ENCODE peak calls at places on chromosomes 7 and 10, in six cellular contexts. N is left ventricle myocardium inferior, A is brain microvascular endothelial cell, I is prostate gland, M is neural crest cell, Q is psoas muscle. K is an unnamed sample.

GRCh38 chr7:123727071-123727837 is 21.5 kb downstream of the WASL start:
- DNase-seq in M (no peak), N (no peak), Q (no peak), A (peak), I (no peak), K (peak)

GRCh38 chr10:79979973-79980687 is 31.2 kb upstream of the SFTPD start:
- DNase-seq in I (no peak), A (no peak), N (no peak), Q (no peak), M (no peak), K (no peak)

GRCh38 chr10:22103701-22104100 is 100.2 kb upstream of the DNAJC1 start:
- DNase-seq in I (no peak), A (no peak), N (no peak), Q (no peak), M (no peak), K (no peak)

GRCh38 chr10:132185601-132186487 is 904 bp upstream of the DPYSL4 start:
- DNase-seq in I (peak), A (no peak), N (peak), M (no peak), Q (no peak), K (no peak)

GRCh38 chr10:99347672-99348071 is 18.5 kb downstream of the CNNM1 start:
- DNase-seq in N (no peak), A (no peak), I (no peak), M (no peak), Q (no peak), K (no peak)

GRCh38 chr10:34530778-34531177 is 284.3 kb downstream of the PARD3 start:
- DNase-seq in I (no peak), A (no peak), M (no peak), N (no peak), Q (no peak), K (no peak)

GRCh38 chr10:48444861-48445841 is 138.7 kb downstream of the MAPK8 start:
- DNase-seq in Q (no peak), N (no peak), A (no peak), M (no peak), I (no peak), K (peak)

GRCh38 chr7:87875151-87876039 is 765 bp downstream of the SLC25A40 start:
- DNase-seq in N (peak), Q (no peak), I (peak), A (no peak), M (peak), K (no peak)

GRCh38 chr10:93309062-93309461 is 173.1 kb downstream of the MYOF start:
- DNase-seq in Q (no peak), A (peak), M (no peak), N (no peak), I (no peak), K (peak)

GRCh38 chr10:11547111-11547625 is 64.3 kb downstream of the USP6NL start:
- DNase-seq in I (no peak), Q (no peak), A (peak), M (no peak), N (no peak), K (peak)

GRCh38 chr10:43970747-43971146 is 322.1 kb upstream of the ZNF32 start:
- DNase-seq in A (no peak), Q (no peak), M (no peak), I (no peak), N (no peak), K (no peak)

GRCh38 chr7:116165717-116166116 is 44.6 kb upstream of the TES start:
- DNase-seq in I (no peak), M (no peak), A (no peak), N (no peak), Q (no peak), K (no peak)

GRCh38 chr10:62894156-62894555 is 78.0 kb upstream of the EGR2 start:
- DNase-seq in I (no peak), M (no peak), Q (no peak), N (no peak), A (no peak), K (no peak)

GRCh38 chr10:75512534-75512933 is 81.1 kb downstream of the LRMDA start:
- DNase-seq in I (peak), A (no peak), N (no peak), M (no peak), Q (no peak), K (no peak)

GRCh38 chr7:80918909-80919721 is at the start of gene SEMA3C:
- DNase-seq in N (peak), M (peak), I (peak), A (peak), Q (peak), K (peak)

GRCh38 chr7:37987732-37988131 is 67.3 kb downstream of the EPDR1 start:
- DNase-seq in Q (no peak), M (no peak), I (peak), N (no peak), A (no peak), K (no peak)

GRCh38 chr7:47710201-47710935 is 128.5 kb upstream of the TNS3 start:
- DNase-seq in N (no peak), Q (no peak), M (no peak), I (no peak), A (no peak), K (no peak)

GRCh38 chr7:70530191-70530590 is 601.8 kb upstream of the GALNT17 start:
- DNase-seq in M (no peak), N (no peak), A (no peak), I (no peak), Q (no peak), K (no peak)

GRCh38 chr10:30028006-30028441 is 31.4 kb downstream of the JCAD start:
- DNase-seq in A (no peak), N (peak), Q (no peak), I (peak), M (no peak), K (no peak)

GRCh38 chr10:112202561-112203241 is 19.1 kb upstream of the GPAM start:
- DNase-seq in M (no peak), N (no peak), A (peak), I (no peak), Q (no peak), K (peak)

GRCh38 chr7:106775552-106775936 is 89.5 kb upstream of the PIK3CG start:
- DNase-seq in I (no peak), N (no peak), M (no peak), Q (no peak), A (peak), K (peak)

GRCh38 chr7:30162622-30163124 is 27.9 kb downstream of the MTURN start:
- DNase-seq in N (no peak), Q (no peak), M (no peak), I (no peak), A (peak), K (peak)

GRCh38 chr10:112546474-112546873 is 99.5 kb downstream of the VTI1A start:
- DNase-seq in N (no peak), I (no peak), Q (no peak), M (no peak), A (no peak), K (no peak)

GRCh38 chr7:3028767-3029111 is 14.9 kb downstream of the CARD11 start:
- DNase-seq in A (no peak), M (no peak), Q (no peak), I (no peak), N (no peak), K (no peak)

GRCh38 chr10:131514454-131514853 is 202.9 kb upstream of the TCERG1L start:
- DNase-seq in Q (no peak), M (no peak), I (no peak), A (no peak), N (no peak), K (no peak)

GRCh38 chr7:125814030-125814535 is 884.5 kb upstream of the POT1 start:
- DNase-seq in I (no peak), M (no peak), Q (no peak), N (no peak), A (peak), K (no peak)

GRCh38 chr7:20651960-20652544 is 36.6 kb downstream of the ABCB5 start:
- DNase-seq in I (no peak), Q (no peak), N (no peak), M (no peak), A (peak), K (no peak)

GRCh38 chr7:124701955-124702354 is 63.6 kb downstream of the GPR37 start:
- DNase-seq in Q (no peak), M (no peak), A (no peak), I (no peak), N (no peak), K (no peak)

GRCh38 chr10:105950410-105950809 is 1214.1 kb downstream of the SORCS1 start:
- DNase-seq in I (peak), A (peak), N (peak), Q (peak), M (peak), K (peak)

GRCh38 chr10:75959209-75959608 is 527.8 kb downstream of the LRMDA start:
- DNase-seq in A (peak), M (no peak), Q (no peak), N (no peak), I (no peak), K (peak)

GRCh38 chr10:70272925-70273316 is 10.9 kb downstream of the NPFFR1 start:
- DNase-seq in I (no peak), Q (no peak), A (no peak), M (no peak), N (no peak), K (no peak)

GRCh38 chr10:119526606-119527592 is 15.6 kb downstream of the RGS10 start:
- DNase-seq in A (no peak), I (no peak), Q (no peak), M (no peak), N (no peak), K (no peak)
- TF ChIP-seq CTCF in A (peak), I (no peak), Q (no peak), M (peak), N (peak), K (peak)

GRCh38 chr7:8277394-8277982 is 15.5 kb upstream of the ICA1 start:
- DNase-seq in N (no peak), M (no peak), Q (no peak), I (no peak), A (no peak), K (no peak)
- TF ChIP-seq CTCF in N (peak), M (peak), Q (no peak), I (no peak), A (peak), K (no peak)

DNA sequence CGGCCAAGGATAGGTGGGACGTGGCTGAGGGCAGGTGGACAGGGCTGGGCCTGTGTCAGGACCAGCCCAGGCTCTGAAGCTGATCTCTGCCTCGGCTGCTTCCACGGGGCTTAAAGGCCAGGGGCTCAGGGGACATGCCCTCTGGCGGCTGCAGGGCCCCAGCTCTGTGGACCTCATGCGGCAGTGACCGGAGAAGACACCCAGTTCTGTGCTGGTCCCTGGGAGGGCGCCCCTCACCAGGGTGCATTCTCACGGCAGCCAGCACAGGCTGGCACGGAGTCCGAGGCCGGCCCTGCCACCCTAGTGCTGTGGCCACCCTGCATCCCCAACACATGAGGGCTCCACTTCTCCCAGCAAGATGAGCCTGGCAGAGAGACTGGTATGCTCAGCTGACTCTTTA is 30.3 kb downstream of the YKT6 start:
- DNase-seq in I (no peak), M (no peak), N (no peak), A (no peak), Q (no peak), K (no peak)
- TF ChIP-seq CTCF in I (no peak), M (no peak), N (peak), A (no peak), Q (no peak), K (no peak)

DNA sequence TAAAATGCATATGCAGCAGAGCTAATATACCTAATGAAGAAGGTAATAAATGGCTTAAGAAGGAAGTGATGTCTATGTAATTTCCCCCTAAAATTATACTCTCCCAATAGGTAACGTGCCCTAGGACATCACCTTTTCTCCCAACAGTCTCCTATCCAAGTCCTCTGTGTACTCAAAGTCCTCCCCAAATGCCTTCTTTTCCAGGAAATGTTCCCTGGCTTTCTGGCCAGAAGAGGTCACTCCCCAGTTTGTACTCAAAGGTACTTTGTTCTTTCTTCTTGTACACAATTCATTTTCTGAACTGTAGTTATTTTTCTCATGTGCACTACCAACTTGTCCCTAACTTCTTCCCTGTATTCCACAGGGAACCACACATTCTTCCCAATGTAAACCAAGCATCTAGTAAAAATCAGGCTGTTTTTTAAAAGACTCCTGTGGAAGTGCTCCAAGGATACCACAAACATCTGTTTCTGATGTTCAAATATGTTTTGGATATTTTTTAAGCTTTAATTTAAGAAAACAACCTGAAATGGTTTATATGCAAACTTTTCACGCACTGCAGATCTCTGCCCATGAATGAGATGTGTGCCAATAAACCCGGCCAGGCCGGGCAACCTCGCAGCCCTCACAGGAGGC is 262.3 kb upstream of the KLF14 start:
- DNase-seq in M (no peak), A (no peak), I (no peak), N (no peak), Q (no peak), K (no peak)
- TF ChIP-seq CTCF in M (no peak), A (no peak), I (no peak), N (no peak), Q (no peak), K (peak)

DNA sequence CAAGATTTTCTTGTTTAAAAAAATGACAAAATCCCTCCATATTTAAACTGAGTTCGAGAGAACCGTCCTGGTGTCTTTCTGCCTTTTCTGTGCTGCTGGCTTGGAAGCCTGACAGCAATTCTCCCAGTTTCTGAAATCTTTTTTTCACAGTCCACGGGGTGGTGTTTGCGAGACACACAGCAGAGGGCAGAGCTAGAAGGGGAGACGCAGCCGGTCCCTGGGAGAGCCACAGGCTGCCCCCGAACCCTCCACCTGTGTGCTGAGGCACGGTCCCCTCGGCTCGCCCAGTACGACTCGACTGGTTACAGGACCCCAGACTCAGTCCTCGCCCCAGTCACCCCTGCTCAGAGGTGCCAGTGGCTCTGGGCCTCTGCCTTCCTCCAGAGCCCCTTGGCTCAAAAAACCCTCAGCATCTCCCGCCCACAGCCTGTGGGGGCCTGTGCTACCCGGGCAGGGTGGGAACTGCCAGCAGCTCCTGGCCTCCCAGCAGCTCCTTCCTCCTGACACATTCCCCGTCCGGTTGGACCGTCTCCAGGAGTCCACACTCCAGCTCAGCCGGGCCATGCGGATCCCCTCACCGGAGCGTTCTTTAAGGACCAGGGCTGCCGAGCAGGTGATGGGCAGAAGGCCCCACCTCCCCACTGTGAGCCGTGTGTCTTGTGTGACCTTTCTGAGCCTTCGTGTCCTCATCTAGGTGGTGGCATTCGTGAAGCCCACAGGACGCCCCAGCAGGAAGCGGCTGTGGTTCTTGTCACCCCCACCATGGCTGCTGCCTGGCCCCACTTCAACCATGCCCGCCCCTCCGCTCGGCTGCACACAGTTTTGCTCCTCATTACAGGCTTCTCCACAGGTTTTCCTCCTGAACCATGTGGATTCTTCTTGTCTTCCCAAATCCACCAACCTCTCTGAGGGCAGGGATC is 52.3 kb upstream of the EN2 start:
- DNase-seq in M (no peak), I (no peak), N (no peak), Q (peak), A (no peak), K (no peak)
- TF ChIP-seq CTCF in M (peak), I (no peak), N (no peak), Q (no peak), A (peak), K (peak)

GRCh38 chr10:68901106-68901927 is at the start of gene DDX50:
- DNase-seq in I (peak), M (peak), N (peak), Q (peak), A (peak), K (peak)
- TF ChIP-seq CTCF in I (peak), M (peak), N (peak), Q (peak), A (peak), K (peak)

GRCh38 chr10:121976607-121977006 is 1.6 kb upstream of the NSMCE4A start:
- DNase-seq in I (no peak), N (no peak), M (no peak), A (no peak), Q (no peak), K (no peak)

GRCh38 chr10:121974535-121975294 is at the start of gene NSMCE4A:
- DNase-seq in N (peak), I (peak), A (peak), Q (peak), M (peak), K (peak)

GRCh38 chr10:121978511-121978910 is 3.5 kb upstream of the NSMCE4A start:
- DNase-seq in A (no peak), N (no peak), Q (no peak), M (no peak), I (no peak), K (no peak)

GRCh38 chr10:121974019-121974534 is 940 bp downstream of the NSMCE4A start:
- DNase-seq in N (no peak), M (no peak), I (no peak), Q (no peak), A (no peak), K (no peak)

DNA sequence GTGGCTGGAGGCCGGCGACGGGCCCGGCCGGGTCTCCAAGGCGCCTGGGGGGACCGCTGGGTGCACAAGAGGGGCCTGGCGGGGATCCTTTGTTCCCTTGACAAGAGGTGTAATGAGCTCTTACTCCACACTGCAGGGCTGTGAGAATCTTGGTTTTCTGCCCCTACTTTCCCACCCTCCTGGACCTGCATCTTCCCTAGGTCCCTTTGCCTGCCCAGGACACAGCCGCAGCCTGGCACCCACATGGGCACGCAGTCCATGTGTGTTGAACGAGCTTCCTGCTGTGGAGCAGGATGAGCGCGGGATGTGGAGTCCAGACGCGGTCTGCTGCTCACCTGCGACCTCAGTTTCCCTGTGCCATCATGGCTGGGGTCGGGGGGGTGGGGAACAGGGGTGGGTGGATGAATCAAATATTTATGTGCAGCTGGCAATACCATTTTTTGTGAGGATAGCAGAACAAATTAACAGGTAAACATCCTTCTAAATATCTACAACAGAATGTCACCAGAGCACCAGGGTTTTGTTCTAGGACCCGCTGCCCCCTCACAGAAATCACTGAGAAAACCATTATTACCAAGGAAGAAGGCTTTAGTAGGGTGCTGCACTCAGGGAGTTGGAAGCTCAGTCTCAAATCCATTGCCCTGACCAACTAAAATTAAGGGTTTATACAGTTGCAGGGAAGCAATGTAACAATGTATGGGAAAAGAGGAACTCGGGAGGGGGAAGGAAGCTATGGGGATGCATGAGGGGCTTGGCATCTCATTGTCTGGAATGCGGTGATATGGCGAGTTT is 474 bp upstream of the NSMCE4A start:
- DNase-seq in I (no peak), A (no peak), Q (no peak), N (no peak), M (no peak), K (no peak)
- TF ChIP-seq CTCF in I (no peak), A (peak), Q (peak), N (peak), M (no peak), K (peak)

DNA sequence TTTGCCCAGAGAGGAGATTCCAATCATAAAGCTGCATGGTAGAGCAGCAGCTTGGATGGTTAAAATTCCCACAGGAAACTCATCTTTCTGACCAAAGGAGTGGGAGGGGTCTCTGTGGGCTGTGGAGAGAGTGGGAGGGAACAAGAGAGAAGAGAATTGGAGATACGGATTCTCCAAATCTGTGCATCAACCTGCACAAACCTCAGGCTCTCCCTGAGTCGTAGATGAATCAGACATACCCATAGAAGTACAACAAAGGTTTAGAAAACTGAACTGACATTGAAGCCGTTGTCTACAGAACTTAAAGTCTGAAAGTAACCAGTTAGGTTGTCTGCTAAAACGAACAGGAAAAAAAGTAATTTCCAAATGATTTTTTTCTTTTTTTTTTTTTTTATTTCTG is 41.9 kb downstream of the CYCS start:
- DNase-seq in I (no peak), Q (no peak), A (no peak), M (no peak), N (no peak), K (no peak)
- TF ChIP-seq CTCF in I (no peak), Q (no peak), A (no peak), M (no peak), N (no peak), K (no peak)

DNA sequence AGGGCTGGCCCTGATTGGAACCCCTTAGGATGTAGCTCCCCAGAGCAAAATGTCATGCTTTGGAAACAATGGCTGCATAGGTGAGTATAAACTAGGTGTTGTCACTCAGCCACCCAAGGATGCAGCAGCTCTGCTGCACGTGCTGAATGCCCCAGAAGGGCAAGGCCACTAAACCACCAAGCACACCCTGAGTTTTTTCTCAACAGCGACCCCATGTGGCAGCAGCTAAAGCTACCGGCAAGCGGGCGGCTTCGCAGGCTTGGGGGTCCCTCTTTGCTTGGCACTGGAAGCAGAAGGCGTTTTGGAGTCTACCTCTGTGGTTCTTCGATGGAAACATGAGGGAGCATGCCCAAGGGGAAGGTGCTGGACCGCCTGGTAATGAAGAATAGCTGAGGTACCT is 152.3 kb downstream of the GFRA1 start:
- DNase-seq in N (no peak), A (no peak), Q (no peak), I (no peak), M (peak), K (no peak)
- TF ChIP-seq CTCF in N (no peak), A (peak), Q (no peak), I (no peak), M (peak), K (peak)

K was measured in HFFc6.